ENCODE peak calls at places on chromosomes 16 and 17, in five cellular contexts. One of them, this sample, is unnamed.

GRCh38 chr17:75531724-75532090 is 6.2 kb downstream of the LLGL2 start:
- DNase-seq in GM13977: no peak
- DNase-seq in esophagus squamous epithelium: no peak
- DNase-seq in transverse colon: no peak
- DNase-seq in neural crest cell: no peak
- DNase-seq in this sample: no peak

GRCh38 chr17:74337834-74338500 is 11.9 kb downstream of the KIF19 start:
- DNase-seq in esophagus squamous epithelium: no peak
- DNase-seq in GM13977: no peak
- DNase-seq in transverse colon: no peak
- DNase-seq in neural crest cell: no peak
- DNase-seq in this sample: no peak

GRCh38 chr17:78112508-78113471 is 15.8 kb downstream of the TMC6 start:
- DNase-seq in esophagus squamous epithelium: no peak
- DNase-seq in neural crest cell: peak
- DNase-seq in transverse colon: peak
- DNase-seq in GM13977: peak
- DNase-seq in this sample: peak

GRCh38 chr16:86199871-86200700 is 301.1 kb downstream of the IRF8 start:
- DNase-seq in GM13977: no peak
- DNase-seq in neural crest cell: no peak
- DNase-seq in esophagus squamous epithelium: no peak
- DNase-seq in transverse colon: peak
- DNase-seq in this sample: no peak

GRCh38 chr16:71919033-71919432 is 23.7 kb downstream of the IST1 start:
- DNase-seq in neural crest cell: no peak
- DNase-seq in esophagus squamous epithelium: no peak
- DNase-seq in transverse colon: peak
- DNase-seq in GM13977: peak
- DNase-seq in this sample: peak

GRCh38 chr17:251531-251930 is 70.1 kb upstream of the DOC2B start:
- DNase-seq in esophagus squamous epithelium: no peak
- DNase-seq in transverse colon: peak
- DNase-seq in GM13977: no peak
- DNase-seq in neural crest cell: no peak
- DNase-seq in this sample: no peak

GRCh38 chr16:49750341-49751011 is 105.4 kb downstream of the ZNF423 start:
- DNase-seq in GM13977: no peak
- DNase-seq in esophagus squamous epithelium: no peak
- DNase-seq in neural crest cell: no peak
- DNase-seq in transverse colon: no peak
- DNase-seq in this sample: no peak

GRCh38 chr16:52068447-52069074 is 478.4 kb downstream of the TOX3 start:
- DNase-seq in GM13977: no peak
- DNase-seq in transverse colon: peak
- DNase-seq in esophagus squamous epithelium: no peak
- DNase-seq in neural crest cell: peak
- DNase-seq in this sample: no peak

GRCh38 chr17:39018267-39019134 is 51.3 kb upstream of the FBXO47 start:
- DNase-seq in neural crest cell: no peak
- DNase-seq in GM13977: no peak
- DNase-seq in transverse colon: no peak
- DNase-seq in esophagus squamous epithelium: no peak
- DNase-seq in this sample: peak

GRCh38 chr16:67504190-67505021 is 21.1 kb upstream of the AGRP start:
- DNase-seq in GM13977: peak
- DNase-seq in neural crest cell: no peak
- DNase-seq in transverse colon: peak
- DNase-seq in esophagus squamous epithelium: no peak
- DNase-seq in this sample: peak

GRCh38 chr17:69710926-69711325 is 296.4 kb downstream of the MAP2K6 start:
- DNase-seq in transverse colon: no peak
- DNase-seq in esophagus squamous epithelium: no peak
- DNase-seq in neural crest cell: no peak
- DNase-seq in GM13977: no peak
- DNase-seq in this sample: no peak

GRCh38 chr16:31507929-31508705 is at the start of gene RUSF1:
- DNase-seq in transverse colon: peak
- DNase-seq in esophagus squamous epithelium: peak
- DNase-seq in GM13977: peak
- DNase-seq in neural crest cell: peak
- DNase-seq in this sample: peak

GRCh38 chr16:89956511-89957213 is 8.1 kb downstream of the DEF8 start:
- DNase-seq in GM13977: no peak
- DNase-seq in esophagus squamous epithelium: no peak
- DNase-seq in neural crest cell: no peak
- DNase-seq in transverse colon: no peak
- DNase-seq in this sample: no peak

GRCh38 chr17:8870406-8871040 is 3.0 kb upstream of the PIK3R6 start:
- DNase-seq in transverse colon: no peak
- DNase-seq in esophagus squamous epithelium: no peak
- DNase-seq in neural crest cell: no peak
- DNase-seq in GM13977: no peak
- DNase-seq in this sample: no peak

GRCh38 chr16:86289907-86290306 is 220.4 kb upstream of the FOXF1 start:
- DNase-seq in transverse colon: no peak
- DNase-seq in neural crest cell: no peak
- DNase-seq in GM13977: no peak
- DNase-seq in esophagus squamous epithelium: no peak
- DNase-seq in this sample: no peak

GRCh38 chr16:55949518-55949917 is 74.3 kb upstream of the CES5A start:
- DNase-seq in GM13977: no peak
- DNase-seq in neural crest cell: no peak
- DNase-seq in transverse colon: no peak
- DNase-seq in esophagus squamous epithelium: no peak
- DNase-seq in this sample: no peak

GRCh38 chr17:49932131-49932723 is 36.8 kb upstream of the DLX4 start:
- DNase-seq in GM13977: no peak
- DNase-seq in esophagus squamous epithelium: no peak
- DNase-seq in neural crest cell: no peak
- DNase-seq in transverse colon: no peak
- DNase-seq in this sample: no peak

GRCh38 chr16:65384441-65384840 is 262.6 kb upstream of the CDH11 start:
- DNase-seq in transverse colon: no peak
- DNase-seq in neural crest cell: no peak
- DNase-seq in esophagus squamous epithelium: no peak
- DNase-seq in GM13977: no peak
- DNase-seq in this sample: no peak

GRCh38 chr17:78341559-78342437 is 18.1 kb downstream of the SOCS3 start:
- DNase-seq in transverse colon: peak
- DNase-seq in neural crest cell: peak
- DNase-seq in GM13977: peak
- DNase-seq in esophagus squamous epithelium: no peak
- DNase-seq in this sample: peak

GRCh38 chr16:6615661-6616060 is 717.0 kb upstream of the RBFOX1 start:
- DNase-seq in neural crest cell: no peak
- DNase-seq in esophagus squamous epithelium: no peak
- DNase-seq in transverse colon: no peak
- DNase-seq in GM13977: no peak
- DNase-seq in this sample: no peak

GRCh38 chr16:11058820-11059219 is 114.5 kb downstream of the CLEC16A start:
- DNase-seq in GM13977: no peak
- DNase-seq in neural crest cell: no peak
- DNase-seq in esophagus squamous epithelium: no peak
- DNase-seq in transverse colon: no peak
- DNase-seq in this sample: no peak

GRCh38 chr17:21149626-21150025 is 22.9 kb downstream of the DHRS7B start:
- DNase-seq in neural crest cell: no peak
- DNase-seq in esophagus squamous epithelium: no peak
- DNase-seq in transverse colon: no peak
- DNase-seq in GM13977: no peak
- DNase-seq in this sample: no peak

GRCh38 chr17:6894206-6894528 is 62.6 kb upstream of the TEKT1 start:
- DNase-seq in neural crest cell: no peak
- DNase-seq in GM13977: peak
- DNase-seq in transverse colon: no peak
- DNase-seq in esophagus squamous epithelium: no peak
- DNase-seq in this sample: peak

GRCh38 chr16:46972429-46972970 is 974 bp downstream of the DNAJA2 start:
- DNase-seq in transverse colon: no peak
- DNase-seq in GM13977: peak
- DNase-seq in neural crest cell: no peak
- DNase-seq in esophagus squamous epithelium: no peak
- DNase-seq in this sample: peak

GRCh38 chr17:48335858-48336500 is 94.0 kb downstream of the SKAP1 start:
- DNase-seq in neural crest cell: no peak
- DNase-seq in GM13977: peak
- DNase-seq in transverse colon: no peak
- DNase-seq in esophagus squamous epithelium: no peak
- DNase-seq in this sample: peak

GRCh38 chr16:970379-970765 is 412 bp downstream of the LMF1 start:
- DNase-seq in GM13977: no peak
- DNase-seq in neural crest cell: no peak
- DNase-seq in esophagus squamous epithelium: no peak
- DNase-seq in transverse colon: no peak
- DNase-seq in this sample: no peak

GRCh38 chr16:50473375-50473945 is 74.7 kb upstream of the NKD1 start:
- DNase-seq in neural crest cell: no peak
- DNase-seq in esophagus squamous epithelium: no peak
- DNase-seq in transverse colon: no peak
- DNase-seq in GM13977: no peak
- DNase-seq in this sample: no peak

GRCh38 chr17:3534881-3535252 is 22.7 kb downstream of the TRPV3 start:
- DNase-seq in GM13977: peak
- DNase-seq in neural crest cell: no peak
- DNase-seq in esophagus squamous epithelium: no peak
- DNase-seq in transverse colon: no peak
- DNase-seq in this sample: peak

GRCh38 chr16:79365687-79366086 is 234.8 kb downstream of the MAF start:
- DNase-seq in esophagus squamous epithelium: no peak
- DNase-seq in transverse colon: no peak
- DNase-seq in neural crest cell: no peak
- DNase-seq in GM13977: no peak
- DNase-seq in this sample: no peak

GRCh38 chr17:81386646-81387234 is 8.5 kb upstream of the BAHCC1 start:
- DNase-seq in neural crest cell: peak
- DNase-seq in transverse colon: peak
- DNase-seq in esophagus squamous epithelium: no peak
- DNase-seq in GM13977: no peak
- DNase-seq in this sample: no peak

GRCh38 chr16:55033225-55034156 is 102.8 kb downstream of the IRX5 start:
- DNase-seq in transverse colon: no peak
- DNase-seq in GM13977: no peak
- DNase-seq in esophagus squamous epithelium: no peak
- DNase-seq in neural crest cell: no peak
- DNase-seq in this sample: no peak

GRCh38 chr17:21020622-21021021 is 22.2 kb downstream of the USP22 start:
- DNase-seq in neural crest cell: no peak
- DNase-seq in transverse colon: no peak
- DNase-seq in esophagus squamous epithelium: no peak
- DNase-seq in GM13977: peak
- DNase-seq in this sample: no peak

GRCh38 chr16:20899503-20900298 is 457 bp downstream of the DCUN1D3 start:
- DNase-seq in transverse colon: no peak
- DNase-seq in neural crest cell: peak
- DNase-seq in GM13977: peak
- DNase-seq in esophagus squamous epithelium: no peak
- DNase-seq in this sample: peak

GRCh38 chr17:71975331-71975801 is 145.5 kb upstream of the SOX9 start:
- DNase-seq in esophagus squamous epithelium: no peak
- DNase-seq in GM13977: no peak
- DNase-seq in neural crest cell: no peak
- DNase-seq in transverse colon: peak
- DNase-seq in this sample: no peak

GRCh38 chr17:13646411-13646810 is 44.7 kb upstream of the HS3ST3A1 start:
- DNase-seq in neural crest cell: no peak
- DNase-seq in esophagus squamous epithelium: no peak
- DNase-seq in transverse colon: no peak
- DNase-seq in GM13977: no peak
- DNase-seq in this sample: no peak

GRCh38 chr17:73542323-73542722 is 101.9 kb downstream of the SDK2 start:
- DNase-seq in transverse colon: no peak
- DNase-seq in GM13977: no peak
- DNase-seq in esophagus squamous epithelium: no peak
- DNase-seq in neural crest cell: no peak
- DNase-seq in this sample: no peak

This sample was measured in GM13976.